ENCODE peak calls at places on chromosomes 3 and 15, in seven cellular contexts. D, B, U, Z, S, J and K are unnamed samples.

GRCh38 chr3:17442332-17443049 is 299.9 kb downstream of the TBC1D5 start:
- DNase-seq in D (no peak), B (no peak), U (peak; percentile 78), Z (no peak), S (no peak), J (no peak), K (no peak)

GRCh38 chr3:38453914-38454178 is 156 bp downstream of the ACVR2B start:
- DNase-seq in D (no peak), B (no peak), U (no peak), Z (no peak), S (no peak), J (no peak), K (no peak)

GRCh38 chr15:89496155-89497098 is at the start of gene RHCG:
- DNase-seq in D (peak; percentile 69), B (no peak), U (peak; percentile 58), Z (no peak), S (peak; percentile 61), J (peak; percentile 85), K (peak; percentile 83)

GRCh38 chr3:13463618-13464400 is 16.3 kb upstream of the HDAC11 start:
- DNase-seq in D (no peak), B (no peak), U (no peak), Z (no peak), S (no peak), J (no peak), K (no peak)

GRCh38 chr3:37221407-37221806 is 47.0 kb upstream of the LRRFIP2 start:
- DNase-seq in D (peak; percentile 89), B (no peak), U (no peak), Z (peak; percentile 80), S (no peak), J (peak; percentile 46), K (no peak)

GRCh38 chr3:78907367-78907766 is 860.4 kb downstream of the ROBO1 start:
- DNase-seq in D (peak; percentile 55), B (no peak), U (no peak), Z (no peak), S (no peak), J (no peak), K (no peak)

GRCh38 chr3:17605032-17605431 is 137.4 kb downstream of the TBC1D5 start:
- DNase-seq in D (peak; percentile 7), B (no peak), U (no peak), Z (peak; percentile 61), S (no peak), J (no peak), K (no peak)

GRCh38 chr3:46666471-46666845 is 27.0 kb downstream of the ALS2CL start:
- DNase-seq in D (no peak), B (no peak), U (no peak), Z (no peak), S (peak; percentile 16), J (no peak), K (peak; percentile 35)

GRCh38 chr3:190912736-190913135 is 50.2 kb upstream of the GMNC start:
- DNase-seq in D (no peak), B (no peak), U (no peak), Z (no peak), S (no peak), J (no peak), K (no peak)

GRCh38 chr3:125386811-125387210 is 11.7 kb upstream of the ZNF148 start:
- DNase-seq in D (no peak), B (no peak), U (no peak), Z (no peak), S (no peak), J (no peak), K (no peak)

GRCh38 chr15:81235781-81236507 is 39.3 kb downstream of the IL16 start:
- DNase-seq in D (no peak), B (no peak), U (peak; percentile 23), Z (no peak), S (no peak), J (no peak), K (no peak)

GRCh38 chr15:81297147-81297572 is 26.8 kb downstream of the STARD5 start:
- DNase-seq in D (no peak), B (no peak), U (no peak), Z (peak; percentile 44), S (no peak), J (no peak), K (no peak)

GRCh38 chr3:115100806-115101205 is 46.3 kb downstream of the ZBTB20 start:
- DNase-seq in D (no peak), B (no peak), U (no peak), Z (no peak), S (no peak), J (no peak), K (no peak)

GRCh38 chr3:181711325-181712135 is at the start of gene SOX2:
- DNase-seq in D (peak; percentile 67), B (no peak), U (peak; percentile 33), Z (peak; percentile 38), S (peak; percentile 98), J (peak; percentile 98), K (peak; percentile 78)

GRCh38 chr15:52115598-52116427 is 3.2 kb upstream of the BCL2L10 start:
- DNase-seq in D (peak; percentile 88), B (no peak), U (peak; percentile 47), Z (no peak), S (no peak), J (no peak), K (no peak)

DNA sequence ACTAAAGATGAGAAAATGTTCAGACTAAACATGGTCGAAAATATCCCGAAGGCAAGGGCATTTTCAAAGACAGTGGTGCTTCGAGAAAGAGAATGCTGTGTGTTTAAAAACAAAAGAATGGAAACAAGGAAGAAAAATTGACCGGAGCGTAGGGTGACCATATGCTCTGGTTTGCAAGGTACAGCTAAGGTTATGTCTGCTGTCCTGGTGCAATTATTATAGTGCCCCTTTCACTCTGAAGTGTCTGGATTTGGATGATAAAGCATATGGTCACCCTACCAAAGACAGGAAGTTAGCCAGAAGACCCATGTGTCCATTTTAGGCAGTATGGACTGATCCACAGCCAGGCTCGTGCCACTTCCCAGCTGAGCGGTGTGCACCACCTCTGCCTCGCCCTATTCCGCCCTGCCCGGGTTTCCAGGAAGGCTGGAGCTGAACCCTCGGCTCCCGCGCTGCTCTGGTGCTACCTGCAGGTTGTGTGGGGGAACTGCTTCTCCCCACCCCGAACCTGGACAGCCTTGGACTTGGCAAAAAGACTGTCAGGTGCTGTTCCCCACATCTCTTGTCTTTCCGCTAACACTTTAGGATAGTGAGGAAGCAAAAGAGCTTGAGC is 25.2 kb downstream of the GOLGA6D start:
- DNase-seq in D (peak; percentile 58), B (no peak), U (peak; percentile 78), Z (peak; percentile 62), S (peak; percentile 69), J (peak; percentile 78), K (peak; percentile 88)
- TF ChIP-seq JUND in D (no peak), B (no peak), U (no peak), Z (no peak), S (no peak), J (no peak), K (no peak)

DNA sequence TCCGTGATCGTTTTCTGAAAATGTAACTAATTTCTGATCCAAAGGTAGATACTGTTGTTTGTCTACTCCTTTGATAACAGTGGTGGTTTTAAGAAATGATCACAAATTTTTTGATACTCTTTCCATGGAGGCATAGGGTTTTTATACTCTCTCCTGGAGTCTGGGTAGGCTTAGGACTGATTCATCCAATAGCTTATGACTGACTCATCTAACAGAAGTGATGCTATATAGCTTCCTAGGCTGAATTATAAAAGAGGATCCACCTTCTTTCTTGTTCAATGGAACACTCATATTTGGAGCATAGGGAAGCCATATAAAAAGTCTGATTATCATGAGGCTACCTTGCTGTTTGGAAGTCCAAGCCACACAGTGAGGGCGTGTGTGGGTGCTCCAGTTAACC is 84.3 kb downstream of the CHST2 start:
- DNase-seq in D (no peak), B (no peak), U (no peak), Z (no peak), S (no peak), J (no peak), K (no peak)
- TF ChIP-seq JUND in D (no peak), B (no peak), U (no peak), Z (no peak), S (peak; percentile 62), J (no peak), K (no peak)

DNA sequence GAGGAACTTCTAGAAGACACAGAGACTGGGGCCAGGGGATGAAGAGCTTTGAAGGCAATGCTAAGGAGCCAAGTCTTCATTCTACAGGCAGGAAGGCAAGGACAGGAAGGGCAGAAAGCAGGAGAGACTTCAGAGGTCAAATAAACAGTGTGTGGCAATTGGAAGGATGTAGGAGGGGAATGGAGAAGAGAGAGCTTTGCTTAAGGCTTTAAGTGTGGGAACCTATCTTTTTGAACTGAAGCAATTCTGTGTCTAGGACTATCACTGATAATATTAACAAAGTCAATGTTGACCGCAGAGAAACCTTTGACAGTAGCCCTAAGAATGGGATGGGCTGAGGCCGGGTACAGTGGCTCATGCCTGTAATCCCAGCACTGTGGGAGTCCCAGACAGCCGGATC is 325.0 kb downstream of the FOXP1 start:
- DNase-seq in D (peak; percentile 81), B (no peak), U (no peak), Z (no peak), S (no peak), J (no peak), K (no peak)
- TF ChIP-seq JUND in D (no peak), B (no peak), U (no peak), Z (no peak), S (no peak), J (no peak), K (no peak)

GRCh38 chr3:71266875-71267274 is 316.7 kb downstream of the FOXP1 start:
- DNase-seq in D (no peak), B (no peak), U (no peak), Z (no peak), S (no peak), J (no peak), K (no peak)
- TF ChIP-seq JUND in D (no peak), B (no peak), U (no peak), Z (no peak), S (no peak), J (no peak), K (no peak)

DNA sequence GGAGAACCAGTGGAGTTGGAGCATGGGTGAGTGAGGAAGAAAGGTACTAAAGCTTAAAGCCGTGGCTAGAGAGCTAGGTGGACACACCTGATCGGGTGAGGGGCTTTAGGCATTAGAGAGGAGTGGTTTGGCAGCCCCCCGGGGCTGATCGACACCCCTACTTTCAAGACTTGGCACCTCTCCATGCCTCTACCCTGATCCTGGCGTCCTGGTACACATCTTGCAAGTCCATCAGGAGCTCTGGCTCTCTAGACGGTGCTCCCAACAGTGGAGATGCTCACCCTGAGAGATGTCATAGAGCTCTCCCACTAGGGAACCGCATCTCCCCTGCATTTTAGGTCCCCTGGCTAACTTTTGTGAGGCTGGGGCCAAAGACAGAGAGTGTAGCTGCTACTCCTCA is 98.1 kb downstream of the XXYLT1 start:
- DNase-seq in D (no peak), B (no peak), U (no peak), Z (no peak), S (no peak), J (no peak), K (no peak)
- TF ChIP-seq JUND in D (no peak), B (no peak), U (no peak), Z (no peak), S (no peak), J (no peak), K (no peak)

GRCh38 chr3:44058868-44059203 is 182.8 kb upstream of the TOPAZ1 start:
- DNase-seq in D (no peak), B (no peak), U (no peak), Z (no peak), S (no peak), J (no peak), K (no peak)
- TF ChIP-seq JUND in D (no peak), B (no peak), U (no peak), Z (no peak), S (no peak), J (no peak), K (no peak)